ENCODE peak calls at places on chromosomes 3 and 15, in nine cellular contexts. I is psoas muscle; O is stimulated activated CD4-positive, alpha-beta T cell treated with anti-CD3 and anti-CD28 coated beads, Interleukin-15, amount 100 ng/mL, for 1 hour; F is erythroblast; B is HT-29; M is fibroblast of gingiva; P is lower lobe of right lung; V is GM12891; Q is GOT3. G is an unnamed sample.

GRCh38 chr3:7504886-7505775 is 644.2 kb downstream of the GRM7 start:
- DNase-seq in F (peak), B (peak), I (peak), M (no peak), O (no peak), V (no peak), Q (no peak), P (no peak), G (no peak)

GRCh38 chr3:52089691-52090090 is 33.3 kb upstream of the DUSP7 start:
- DNase-seq in B (no peak), F (no peak), O (no peak), M (no peak), I (peak), Q (no peak), V (no peak), P (peak), G (no peak)

GRCh38 chr3:14144423-14145075 is 19.7 kb downstream of the TMEM43 start:
- DNase-seq in I (no peak), F (peak), M (peak), Q (peak), B (peak), V (peak), P (peak), O (no peak), G (peak)

GRCh38 chr15:64134322-64134829 is 17.2 kb upstream of the SNX22 start:
- DNase-seq in F (peak), P (peak), V (no peak), Q (no peak), O (no peak), M (peak), B (no peak), I (no peak), G (no peak)

GRCh38 chr15:70016511-70016994 is 81.2 kb downstream of the TLE3 start:
- DNase-seq in M (no peak), F (no peak), B (no peak), V (no peak), Q (no peak), P (peak), I (no peak), O (no peak), G (no peak)

GRCh38 chr15:43529587-43530345 is 12.4 kb downstream of the MAP1A start:
- DNase-seq in F (no peak), I (no peak), V (no peak), B (no peak), O (no peak), Q (no peak), M (no peak), P (no peak), G (no peak)

GRCh38 chr3:53152316-53152715 is 8.7 kb upstream of the PRKCD start:
- DNase-seq in P (peak), B (no peak), V (no peak), F (no peak), O (no peak), M (no peak), Q (no peak), I (no peak), G (no peak)

GRCh38 chr15:92780816-92781215 is 119.3 kb upstream of the CHD2 start:
- DNase-seq in V (no peak), F (no peak), Q (no peak), I (no peak), P (no peak), B (no peak), O (no peak), M (no peak), G (no peak)

GRCh38 chr3:64093825-64094712 is 70.8 kb upstream of the PSMD6 start:
- DNase-seq in V (no peak), Q (no peak), O (no peak), B (peak), P (no peak), I (no peak), M (no peak), F (no peak), G (no peak)

GRCh38 chr3:58021962-58022361 is 13.7 kb downstream of the FLNB start:
- DNase-seq in B (no peak), M (no peak), V (no peak), I (no peak), Q (no peak), O (no peak), P (no peak), F (no peak), G (no peak)

G was measured in GM19239.